ENCODE peak calls at places on chromosomes 11 and 22, in seven cellular contexts. One of them, this sample, is unnamed.

GRCh38 chr11:92657226-92657625 is 312.2 kb upstream of the MTNR1B start:
- DNase-seq in Calu3: no peak
- DNase-seq in cardiac fibroblast: no peak
- DNase-seq in endodermal cell: no peak
- DNase-seq in Caco-2: no peak
- DNase-seq in fibroblast of villous mesenchyme: no peak
- DNase-seq in HCT116: no peak
- DNase-seq in this sample: no peak

GRCh38 chr22:19482297-19482696 is 2.6 kb downstream of the CDC45 start:
- DNase-seq in Calu3: no peak
- DNase-seq in cardiac fibroblast: no peak
- DNase-seq in endodermal cell: no peak
- DNase-seq in Caco-2: no peak
- DNase-seq in fibroblast of villous mesenchyme: no peak
- DNase-seq in HCT116: no peak
- DNase-seq in this sample: no peak

GRCh38 chr11:119793335-119793984 is 64.5 kb upstream of the NECTIN1 start:
- DNase-seq in Calu3: no peak
- DNase-seq in cardiac fibroblast: peak; percentile 9
- DNase-seq in endodermal cell: peak; percentile 75
- DNase-seq in Caco-2: no peak
- DNase-seq in fibroblast of villous mesenchyme: no peak
- DNase-seq in HCT116: no peak
- DNase-seq in this sample: no peak

GRCh38 chr22:43446037-43446803 is 34.4 kb downstream of the MPPED1 start:
- DNase-seq in Calu3: no peak
- DNase-seq in cardiac fibroblast: no peak
- DNase-seq in endodermal cell: no peak
- DNase-seq in Caco-2: no peak
- DNase-seq in fibroblast of villous mesenchyme: peak; percentile 1
- DNase-seq in HCT116: no peak
- DNase-seq in this sample: no peak

GRCh38 chr22:26553056-26553752 is 36.7 kb downstream of the TPST2 start:
- DNase-seq in Calu3: no peak
- DNase-seq in cardiac fibroblast: peak; percentile 92
- DNase-seq in endodermal cell: no peak
- DNase-seq in Caco-2: no peak
- DNase-seq in fibroblast of villous mesenchyme: peak; percentile 84
- DNase-seq in HCT116: no peak
- DNase-seq in this sample: no peak

GRCh38 chr22:49930596-49931412 is 12.4 kb downstream of the CRELD2 start:
- DNase-seq in Calu3: peak; percentile 91
- DNase-seq in cardiac fibroblast: peak; percentile 70
- DNase-seq in endodermal cell: peak; percentile 79
- DNase-seq in Caco-2: peak; percentile 76
- DNase-seq in fibroblast of villous mesenchyme: peak; percentile 65
- DNase-seq in HCT116: peak; percentile 78
- DNase-seq in this sample: no peak

GRCh38 chr22:44667276-44667675 is 34.7 kb upstream of the PRR5 start:
- DNase-seq in Calu3: no peak
- DNase-seq in cardiac fibroblast: no peak
- DNase-seq in endodermal cell: no peak
- DNase-seq in Caco-2: no peak
- DNase-seq in fibroblast of villous mesenchyme: no peak
- DNase-seq in HCT116: no peak
- DNase-seq in this sample: no peak

GRCh38 chr11:17682848-17683247 is 36.5 kb upstream of the MYOD1 start:
- DNase-seq in Calu3: no peak
- DNase-seq in cardiac fibroblast: no peak
- DNase-seq in endodermal cell: no peak
- DNase-seq in Caco-2: no peak
- DNase-seq in fibroblast of villous mesenchyme: no peak
- DNase-seq in HCT116: no peak
- DNase-seq in this sample: no peak

GRCh38 chr11:64729851-64730382 is 6.9 kb upstream of the NRXN2 start:
- DNase-seq in Calu3: no peak
- DNase-seq in cardiac fibroblast: no peak
- DNase-seq in endodermal cell: peak; percentile 98
- DNase-seq in Caco-2: no peak
- DNase-seq in fibroblast of villous mesenchyme: no peak
- DNase-seq in HCT116: no peak
- DNase-seq in this sample: no peak

GRCh38 chr11:91984033-91984568 is 240.5 kb upstream of the FAT3 start:
- DNase-seq in Calu3: peak; percentile 20
- DNase-seq in cardiac fibroblast: no peak
- DNase-seq in endodermal cell: no peak
- DNase-seq in Caco-2: no peak
- DNase-seq in fibroblast of villous mesenchyme: no peak
- DNase-seq in HCT116: no peak
- DNase-seq in this sample: no peak

GRCh38 chr11:125062196-125062930 is 742 bp upstream of the SLC37A2 start:
- DNase-seq in Calu3: no peak
- DNase-seq in cardiac fibroblast: no peak
- DNase-seq in endodermal cell: no peak
- DNase-seq in Caco-2: no peak
- DNase-seq in fibroblast of villous mesenchyme: no peak
- DNase-seq in HCT116: no peak
- DNase-seq in this sample: no peak

GRCh38 chr22:50191041-50191740 is 5.5 kb downstream of the TRABD start:
- DNase-seq in Calu3: no peak
- DNase-seq in cardiac fibroblast: no peak
- DNase-seq in endodermal cell: no peak
- DNase-seq in Caco-2: no peak
- DNase-seq in fibroblast of villous mesenchyme: peak; percentile 61
- DNase-seq in HCT116: no peak
- DNase-seq in this sample: no peak

GRCh38 chr22:50270302-50271010 is at the start of gene MAPK11:
- DNase-seq in Calu3: peak; percentile 83
- DNase-seq in cardiac fibroblast: peak; percentile 72
- DNase-seq in endodermal cell: peak; percentile 94
- DNase-seq in Caco-2: peak; percentile 88
- DNase-seq in fibroblast of villous mesenchyme: peak; percentile 82
- DNase-seq in HCT116: no peak
- DNase-seq in this sample: peak; percentile 90

GRCh38 chr22:17234144-17234623 is 14.9 kb upstream of the ADA2 start:
- DNase-seq in Calu3: no peak
- DNase-seq in cardiac fibroblast: peak; percentile 19
- DNase-seq in endodermal cell: peak; percentile 97
- DNase-seq in Caco-2: no peak
- DNase-seq in fibroblast of villous mesenchyme: no peak
- DNase-seq in HCT116: peak; percentile 34
- DNase-seq in this sample: no peak

GRCh38 chr11:132055296-132055695 is 684.9 kb downstream of the NTM start:
- DNase-seq in Calu3: no peak
- DNase-seq in cardiac fibroblast: no peak
- DNase-seq in endodermal cell: no peak
- DNase-seq in Caco-2: no peak
- DNase-seq in fibroblast of villous mesenchyme: no peak
- DNase-seq in HCT116: no peak
- DNase-seq in this sample: no peak

GRCh38 chr11:118171274-118172062 is 5.0 kb downstream of the SCN2B start:
- DNase-seq in Calu3: peak; percentile 67
- DNase-seq in cardiac fibroblast: peak; percentile 59
- DNase-seq in endodermal cell: peak; percentile 95
- DNase-seq in Caco-2: peak; percentile 89
- DNase-seq in fibroblast of villous mesenchyme: peak; percentile 42
- DNase-seq in HCT116: no peak
- DNase-seq in this sample: peak; percentile 88

GRCh38 chr22:39405346-39406085 is 5.9 kb downstream of the TAB1 start:
- DNase-seq in Calu3: no peak
- DNase-seq in cardiac fibroblast: peak; percentile 69
- DNase-seq in endodermal cell: no peak
- DNase-seq in Caco-2: no peak
- DNase-seq in fibroblast of villous mesenchyme: peak; percentile 77
- DNase-seq in HCT116: no peak
- DNase-seq in this sample: no peak
- TF ChIP-seq CTCF in Calu3: no peak
- TF ChIP-seq CTCF in cardiac fibroblast: peak; percentile 37
- TF ChIP-seq CTCF in endodermal cell: no peak
- TF ChIP-seq CTCF in Caco-2: no peak
- TF ChIP-seq CTCF in fibroblast of villous mesenchyme: peak; percentile 27
- TF ChIP-seq CTCF in HCT116: no peak
- TF ChIP-seq CTCF in this sample: no peak

GRCh38 chr11:122045181-122045586 is 70.8 kb downstream of the BLID start:
- DNase-seq in Calu3: no peak
- DNase-seq in cardiac fibroblast: peak; percentile 94
- DNase-seq in endodermal cell: no peak
- DNase-seq in Caco-2: no peak
- DNase-seq in fibroblast of villous mesenchyme: peak; percentile 81
- DNase-seq in HCT116: no peak
- DNase-seq in this sample: no peak
- TF ChIP-seq CTCF in Calu3: no peak
- TF ChIP-seq CTCF in cardiac fibroblast: no peak
- TF ChIP-seq CTCF in endodermal cell: no peak
- TF ChIP-seq CTCF in Caco-2: no peak
- TF ChIP-seq CTCF in fibroblast of villous mesenchyme: no peak
- TF ChIP-seq CTCF in HCT116: no peak
- TF ChIP-seq CTCF in this sample: no peak

GRCh38 chr22:39546064-39546365 is 13.5 kb upstream of the RPS19BP1 start:
- DNase-seq in Calu3: no peak
- DNase-seq in cardiac fibroblast: no peak
- DNase-seq in endodermal cell: no peak
- DNase-seq in Caco-2: no peak
- DNase-seq in fibroblast of villous mesenchyme: no peak
- DNase-seq in HCT116: no peak
- DNase-seq in this sample: no peak

GRCh38 chr22:39546889-39547586 is 14.5 kb upstream of the RPS19BP1 start:
- DNase-seq in Calu3: no peak
- DNase-seq in cardiac fibroblast: peak; percentile 39
- DNase-seq in endodermal cell: no peak
- DNase-seq in Caco-2: no peak
- DNase-seq in fibroblast of villous mesenchyme: no peak
- DNase-seq in HCT116: no peak
- DNase-seq in this sample: no peak

GRCh38 chr22:39545310-39546063 is 12.9 kb upstream of the RPS19BP1 start:
- DNase-seq in Calu3: no peak
- DNase-seq in cardiac fibroblast: peak; percentile 45
- DNase-seq in endodermal cell: peak; percentile 95
- DNase-seq in Caco-2: peak; percentile 75
- DNase-seq in fibroblast of villous mesenchyme: peak; percentile 48
- DNase-seq in HCT116: no peak
- DNase-seq in this sample: no peak

GRCh38 chr22:39547587-39547947 is 15.0 kb upstream of the RPS19BP1 start:
- DNase-seq in Calu3: no peak
- DNase-seq in cardiac fibroblast: no peak
- DNase-seq in endodermal cell: no peak
- DNase-seq in Caco-2: no peak
- DNase-seq in fibroblast of villous mesenchyme: no peak
- DNase-seq in HCT116: no peak
- DNase-seq in this sample: no peak

GRCh38 chr22:39543095-39543494 is 10.5 kb upstream of the RPS19BP1 start:
- DNase-seq in Calu3: no peak
- DNase-seq in cardiac fibroblast: peak; percentile 50
- DNase-seq in endodermal cell: peak; percentile 87
- DNase-seq in Caco-2: peak; percentile 36
- DNase-seq in fibroblast of villous mesenchyme: peak; percentile 31
- DNase-seq in HCT116: no peak
- DNase-seq in this sample: no peak
- TF ChIP-seq CTCF in Calu3: peak; percentile 35
- TF ChIP-seq CTCF in cardiac fibroblast: peak; percentile 42
- TF ChIP-seq CTCF in endodermal cell: peak; percentile 78
- TF ChIP-seq CTCF in Caco-2: peak; percentile 34
- TF ChIP-seq CTCF in fibroblast of villous mesenchyme: peak; percentile 55
- TF ChIP-seq CTCF in HCT116: peak; percentile 74
- TF ChIP-seq CTCF in this sample: peak; percentile 53

DNA sequence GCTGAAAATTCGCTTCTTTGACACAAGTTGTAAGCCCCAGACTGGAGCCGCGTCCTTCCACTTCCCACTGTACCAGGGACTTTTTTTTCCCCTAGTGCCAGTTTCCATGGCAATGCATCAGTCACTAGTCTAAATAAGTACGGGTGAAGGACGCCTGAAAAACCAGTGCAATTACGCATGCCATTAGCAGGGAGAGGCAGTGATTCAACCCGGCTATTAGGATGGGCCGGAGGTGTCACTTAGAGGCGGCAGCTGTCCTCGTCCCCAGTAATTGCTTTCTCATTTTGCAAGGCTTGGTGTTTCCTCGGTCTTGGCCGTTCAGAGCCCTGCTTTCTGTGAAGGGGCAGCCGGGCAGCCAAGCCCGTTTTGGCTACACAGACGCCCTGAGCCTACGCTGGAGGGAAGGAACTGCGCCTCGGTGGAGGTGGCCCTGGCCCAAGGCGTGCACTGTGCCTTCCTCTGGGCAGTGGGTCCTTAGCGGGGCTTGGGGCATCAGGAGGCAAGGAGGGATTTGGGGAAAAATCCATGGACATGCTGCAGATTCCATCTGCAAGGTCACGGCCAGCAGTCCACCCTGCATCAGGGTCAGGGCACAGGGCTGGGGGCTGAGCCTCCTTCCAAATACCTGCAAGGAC is 319.7 kb downstream of the CTTN start:
- DNase-seq in Calu3: no peak
- DNase-seq in cardiac fibroblast: no peak
- DNase-seq in endodermal cell: no peak
- DNase-seq in Caco-2: no peak
- DNase-seq in fibroblast of villous mesenchyme: no peak
- DNase-seq in HCT116: no peak
- DNase-seq in this sample: no peak
- TF ChIP-seq CTCF in Calu3: no peak
- TF ChIP-seq CTCF in cardiac fibroblast: no peak
- TF ChIP-seq CTCF in endodermal cell: no peak
- TF ChIP-seq CTCF in Caco-2: no peak
- TF ChIP-seq CTCF in fibroblast of villous mesenchyme: no peak
- TF ChIP-seq CTCF in HCT116: no peak
- TF ChIP-seq CTCF in this sample: no peak

GRCh38 chr11:9384535-9385287 is at the start of gene IPO7:
- DNase-seq in Calu3: peak; percentile 89
- DNase-seq in cardiac fibroblast: peak; percentile 93
- DNase-seq in endodermal cell: peak; percentile 96
- DNase-seq in Caco-2: peak; percentile 92
- DNase-seq in fibroblast of villous mesenchyme: peak; percentile 93
- DNase-seq in HCT116: peak; percentile 80
- DNase-seq in this sample: peak; percentile 93
- TF ChIP-seq CTCF in Calu3: peak; percentile 31
- TF ChIP-seq CTCF in cardiac fibroblast: peak; percentile 39
- TF ChIP-seq CTCF in endodermal cell: peak; percentile 52
- TF ChIP-seq CTCF in Caco-2: peak; percentile 20
- TF ChIP-seq CTCF in fibroblast of villous mesenchyme: peak; percentile 46
- TF ChIP-seq CTCF in HCT116: peak; percentile 30
- TF ChIP-seq CTCF in this sample: peak; percentile 52

GRCh38 chr11:8910662-8911039 is 338 bp upstream of the AKIP1 start:
- DNase-seq in Calu3: no peak
- DNase-seq in cardiac fibroblast: no peak
- DNase-seq in endodermal cell: no peak
- DNase-seq in Caco-2: no peak
- DNase-seq in fibroblast of villous mesenchyme: no peak
- DNase-seq in HCT116: no peak
- DNase-seq in this sample: no peak

GRCh38 chr11:8914661-8915018 is 3.7 kb downstream of the AKIP1 start:
- DNase-seq in Calu3: no peak
- DNase-seq in cardiac fibroblast: no peak
- DNase-seq in endodermal cell: no peak
- DNase-seq in Caco-2: no peak
- DNase-seq in fibroblast of villous mesenchyme: no peak
- DNase-seq in HCT116: no peak
- DNase-seq in this sample: no peak

GRCh38 chr11:8911040-8911823 is at the start of gene AKIP1:
- DNase-seq in Calu3: peak; percentile 93
- DNase-seq in cardiac fibroblast: peak; percentile 94
- DNase-seq in endodermal cell: peak; percentile 99
- DNase-seq in Caco-2: peak; percentile 94
- DNase-seq in fibroblast of villous mesenchyme: peak; percentile 96
- DNase-seq in HCT116: peak; percentile 83
- DNase-seq in this sample: peak; percentile 99

GRCh38 chr11:8917157-8917820 is 6.3 kb downstream of the AKIP1 start:
- DNase-seq in Calu3: no peak
- DNase-seq in cardiac fibroblast: peak; percentile 90
- DNase-seq in endodermal cell: peak; percentile 70
- DNase-seq in Caco-2: peak; percentile 34
- DNase-seq in fibroblast of villous mesenchyme: peak; percentile 87
- DNase-seq in HCT116: no peak
- DNase-seq in this sample: peak; percentile 89

GRCh38 chr11:8913961-8914660 is 3.1 kb downstream of the AKIP1 start:
- DNase-seq in Calu3: peak; percentile 36
- DNase-seq in cardiac fibroblast: peak; percentile 53
- DNase-seq in endodermal cell: peak; percentile 87
- DNase-seq in Caco-2: peak; percentile 56
- DNase-seq in fibroblast of villous mesenchyme: peak; percentile 74
- DNase-seq in HCT116: no peak
- DNase-seq in this sample: no peak
- TF ChIP-seq CTCF in Calu3: peak; percentile 70
- TF ChIP-seq CTCF in cardiac fibroblast: peak; percentile 69
- TF ChIP-seq CTCF in endodermal cell: peak; percentile 84
- TF ChIP-seq CTCF in Caco-2: peak; percentile 69
- TF ChIP-seq CTCF in fibroblast of villous mesenchyme: peak; percentile 77
- TF ChIP-seq CTCF in HCT116: peak; percentile 88
- TF ChIP-seq CTCF in this sample: peak; percentile 83

This sample was measured in osteocyte.